ENCODE peak calls at places on chromosomes 1 and 21, in five cellular contexts. S, F, U, E and M are unnamed samples.

GRCh38 chr1:65255088-65256050 is 54.0 kb upstream of the DNAJC6 start:
- DNase-seq in F (peak), S (peak), E (no peak), U (no peak), M (peak)

GRCh38 chr1:98104285-98104684 is 183.5 kb upstream of the DPYD start:
- DNase-seq in U (no peak), F (no peak), E (peak), S (no peak), M (no peak)

GRCh38 chr1:84960371-84960770 is 36.5 kb downstream of the MCOLN2 start:
- DNase-seq in S (no peak), F (no peak), U (no peak), E (no peak), M (no peak)

GRCh38 chr1:185627136-185627535 is 107.1 kb upstream of the HMCN1 start:
- DNase-seq in S (no peak), E (no peak), U (no peak), F (no peak), M (no peak)

GRCh38 chr1:152866321-152866720 is 6.5 kb downstream of the LCE7A start:
- DNase-seq in F (no peak), U (no peak), E (no peak), S (no peak), M (no peak)

GRCh38 chr1:72777918-72778317 is 495.6 kb upstream of the NEGR1 start:
- DNase-seq in U (no peak), E (no peak), F (no peak), S (no peak), M (no peak)

GRCh38 chr1:2345297-2346075 is 45.9 kb downstream of the MORN1 start:
- DNase-seq in S (no peak), E (no peak), F (peak), U (no peak), M (no peak)

GRCh38 chr1:93988634-93989350 is 79.6 kb upstream of the GCLM start:
- DNase-seq in S (no peak), U (no peak), F (no peak), E (no peak), M (no peak)

GRCh38 chr21:33843216-33843615 is 72.4 kb downstream of the ATP5PO start:
- DNase-seq in F (no peak), S (no peak), U (no peak), E (no peak), M (no peak)

GRCh38 chr1:55876276-55877060 is 661.3 kb upstream of the USP24 start:
- DNase-seq in U (no peak), F (no peak), E (no peak), S (no peak), M (no peak)

GRCh38 chr1:2378956-2379732 is 12.2 kb downstream of the MORN1 start:
- DNase-seq in S (no peak), F (peak), E (no peak), U (no peak), M (no peak)

GRCh38 chr1:109930252-109930993 is 19.8 kb downstream of the CSF1 start:
- DNase-seq in S (peak), U (no peak), F (no peak), E (no peak), M (no peak)

GRCh38 chr1:26017606-26018005 is 4.0 kb upstream of the EXTL1 start:
- DNase-seq in E (no peak), F (peak), S (peak), U (no peak), M (no peak)

GRCh38 chr1:37423810-37424209 is 50.6 kb upstream of the ZC3H12A start:
- DNase-seq in F (no peak), S (peak), E (no peak), U (no peak), M (no peak)

GRCh38 chr1:170145691-170146676 is at the start of gene NTMT2:
- DNase-seq in F (no peak), E (no peak), U (no peak), S (peak), M (peak)

GRCh38 chr1:43067856-43068751 is 104.0 kb downstream of the EBNA1BP2 start:
- DNase-seq in E (no peak), S (peak), F (no peak), U (no peak), M (no peak)

GRCh38 chr1:17875882-17876280 is 120.7 kb downstream of the ACTL8 start:
- DNase-seq in S (no peak), E (no peak), U (no peak), F (no peak), M (no peak)

GRCh38 chr1:69139007-69139406 is 428.7 kb upstream of the LRRC7 start:
- DNase-seq in F (peak), E (no peak), U (no peak), S (no peak), M (no peak)

GRCh38 chr1:153490272-153491051 is 30.0 kb upstream of the S100A7 start:
- DNase-seq in F (peak), E (peak), U (peak), S (no peak), M (no peak)